ENCODE peak calls at places on chromosomes 6 and 20, in five cellular contexts. Z is HCT116, W is GM12878, T is K562, E is HepG2. V is an unnamed sample.
A peak's percentile ranks its signal among the peaks of the same experiment; 100 is the strongest.

GRCh38 chr6:145815351-145815772 is 767 bp upstream of the FBXO30 start:
- DNase-seq in E (no peak), W (no peak), T (peak; percentile 47), Z (no peak), V (no peak)

GRCh38 chr6:10146723-10147451 is 268.0 kb downstream of the TFAP2A start:
- DNase-seq in E (peak; percentile 44), W (peak; percentile 8), Z (peak; percentile 40), T (peak; percentile 66), V (no peak)

GRCh38 chr20:23765578-23765977 is 14.8 kb upstream of the CST1 start:
- DNase-seq in T (no peak), E (no peak), W (no peak), Z (no peak), V (no peak)

GRCh38 chr6:89970072-89970471 is 75.8 kb downstream of the GJA10 start:
- DNase-seq in E (no peak), T (no peak), Z (no peak), W (no peak), V (no peak)

GRCh38 chr6:97189767-97190166 is 93.2 kb downstream of the MMS22L start:
- DNase-seq in Z (no peak), T (no peak), W (no peak), E (no peak), V (no peak)

GRCh38 chr6:12866422-12867029 is 150.0 kb downstream of the PHACTR1 start:
- DNase-seq in W (no peak), T (no peak), Z (no peak), E (no peak), V (no peak)

GRCh38 chr6:12585497-12585958 is 131.0 kb upstream of the PHACTR1 start:
- DNase-seq in T (no peak), W (no peak), E (no peak), Z (no peak), V (no peak)

GRCh38 chr6:102766946-102767345 is 1373.4 kb downstream of the GRIK2 start:
- DNase-seq in T (no peak), E (no peak), W (no peak), Z (no peak), V (no peak)

GRCh38 chr6:27765028-27765427 is 147.2 kb downstream of the OR2B2 start:
- DNase-seq in W (no peak), T (no peak), E (no peak), Z (no peak), V (no peak)

GRCh38 chr6:166342293-166343156 is at the start of gene SFT2D1:
- DNase-seq in Z (peak; percentile 36), T (peak; percentile 95), E (peak; percentile 77), W (peak; percentile 66), V (peak; percentile 15)

GRCh38 chr6:119501798-119502483 is 152.4 kb upstream of the MAN1A1 start:
- DNase-seq in T (no peak), W (peak; percentile 17), Z (no peak), E (no peak), V (no peak)

GRCh38 chr6:123434186-123434585 is 202.6 kb downstream of the TRDN start:
- DNase-seq in E (no peak), Z (no peak), T (no peak), W (no peak), V (no peak)

GRCh38 chr6:9140861-9141534 is 705.7 kb upstream of the SLC35B3 start:
- DNase-seq in Z (no peak), W (no peak), T (no peak), E (no peak), V (peak; percentile 71)

GRCh38 chr20:33766686-33767085 is 34.9 kb downstream of the ZNF341 start:
- DNase-seq in E (no peak), Z (no peak), W (no peak), T (no peak), V (no peak)

GRCh38 chr6:52689857-52690256 is 18.9 kb downstream of the TMEM14A start:
- DNase-seq in T (no peak), W (no peak), E (no peak), Z (no peak), V (no peak)

GRCh38 chr20:61236677-61237076 is 15.4 kb upstream of the CDH4 start:
- DNase-seq in W (no peak), Z (no peak), E (no peak), T (no peak), V (no peak)

GRCh38 chr6:132995432-132995831 is 181.1 kb downstream of the RPS12 start:
- DNase-seq in T (no peak), W (no peak), E (no peak), Z (no peak), V (no peak)

GRCh38 chr6:50714487-50715379 is 1.4 kb downstream of the TFAP2D start:
- DNase-seq in W (no peak), T (no peak), E (no peak), Z (no peak), V (no peak)

GRCh38 chr6:53474010-53474409 is 70.9 kb downstream of the GCLC start:
- DNase-seq in E (no peak), Z (no peak), W (no peak), T (no peak), V (no peak)

GRCh38 chr20:53872081-53872541 is 198.3 kb downstream of the BCAS1 start:
- DNase-seq in W (no peak), T (no peak), Z (no peak), E (no peak), V (no peak)

GRCh38 chr6:87590417-87590880 is 514 bp downstream of the ORC3 start:
- DNase-seq in W (no peak), E (no peak), T (no peak), Z (no peak), V (no peak)

GRCh38 chr6:43983191-43983590 is 144.1 kb downstream of the MRPL14 start:
- DNase-seq in T (no peak), Z (no peak), E (no peak), W (no peak), V (no peak)

GRCh38 chr6:147911686-147912085 is 403.2 kb downstream of the SAMD5 start:
- DNase-seq in Z (no peak), W (no peak), E (no peak), T (no peak), V (no peak)

GRCh38 chr6:147906361-147906760 is 397.9 kb downstream of the SAMD5 start:
- DNase-seq in W (no peak), T (no peak), E (no peak), Z (no peak), V (no peak)

GRCh38 chr6:147910254-147910653 is 401.8 kb downstream of the SAMD5 start:
- DNase-seq in W (no peak), Z (no peak), E (no peak), T (no peak), V (no peak)

GRCh38 chr6:147905721-147906120 is 397.2 kb downstream of the SAMD5 start:
- DNase-seq in E (no peak), W (no peak), Z (no peak), T (no peak), V (no peak)

GRCh38 chr6:147909645-147910044 is 401.2 kb downstream of the SAMD5 start:
- DNase-seq in W (no peak), E (no peak), T (no peak), Z (no peak), V (no peak)
- TF ChIP-seq SIN3A in W (no peak), E (no peak), T (no peak), Z (no peak), V (no peak)

GRCh38 chr6:136777651-136778050 is 14.6 kb downstream of the MAP3K5 start:
- DNase-seq in W (no peak), E (no peak), Z (no peak), T (no peak), V (no peak)
- TF ChIP-seq SIN3A in W (no peak), E (no peak), Z (no peak), T (no peak), V (no peak)

GRCh38 chr20:59925894-59926293 is 7.5 kb downstream of the SYCP2 start:
- DNase-seq in Z (no peak), W (no peak), E (no peak), T (no peak), V (no peak)
- TF ChIP-seq SIN3A in Z (no peak), W (no peak), E (no peak), T (no peak), V (no peak)

DNA sequence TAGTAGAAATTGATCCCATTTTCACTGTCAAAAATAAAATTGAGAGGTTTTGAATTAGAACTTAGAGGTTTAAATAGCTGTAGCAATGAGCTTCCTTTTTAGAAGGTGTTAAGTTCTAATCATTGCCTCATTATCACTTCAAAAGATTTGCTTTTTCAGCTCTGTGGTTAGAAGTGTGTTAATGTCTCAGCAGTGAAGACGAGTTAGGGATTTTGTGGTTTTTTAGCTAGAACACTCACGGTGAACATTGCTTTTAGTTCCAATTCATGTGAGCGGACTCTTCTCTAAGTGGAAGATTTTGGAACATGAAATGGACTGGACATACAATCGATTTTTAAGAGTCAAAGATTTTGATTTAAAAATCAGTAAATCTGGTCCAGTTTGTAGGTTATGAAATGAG is 12.7 kb upstream of the IFNGR1 start:
- DNase-seq in E (no peak), Z (no peak), T (no peak), W (no peak), V (no peak)
- TF ChIP-seq SIN3A in E (no peak), Z (no peak), T (no peak), W (no peak), V (no peak)

DNA sequence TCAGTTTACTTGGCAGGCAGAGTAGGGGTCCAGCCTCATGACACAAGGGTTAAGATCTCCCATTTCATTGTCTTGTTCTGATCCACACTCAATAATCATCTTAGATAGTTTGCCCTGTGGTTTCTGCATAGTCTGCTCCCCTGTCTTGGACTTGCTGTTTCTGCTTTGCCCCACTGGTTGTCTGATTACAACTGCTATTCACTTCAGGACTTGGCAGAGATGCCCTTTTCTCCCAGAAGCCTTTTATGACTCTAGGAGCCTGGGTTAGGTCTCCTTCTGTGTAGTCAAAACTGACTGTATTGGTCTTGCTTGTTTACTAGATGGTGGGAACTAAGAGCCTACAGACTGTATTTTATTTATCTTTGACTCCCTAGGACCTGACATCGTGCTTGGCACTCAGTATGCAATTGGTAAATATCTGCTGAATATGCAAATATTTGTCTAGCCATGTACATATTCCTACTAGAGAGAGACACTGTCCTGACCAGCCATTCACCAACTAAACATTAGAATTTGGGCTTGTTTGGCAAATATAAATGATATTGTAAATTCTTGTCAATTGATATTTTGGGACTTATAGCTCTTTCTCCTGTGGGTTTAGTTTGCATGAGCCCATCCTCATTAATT is 165.9 kb upstream of the KCNK16 start:
- DNase-seq in Z (no peak), T (no peak), E (no peak), W (no peak), V (no peak)
- TF ChIP-seq SIN3A in Z (no peak), T (no peak), E (no peak), W (no peak), V (no peak)

GRCh38 chr6:34974249-34974642 is 85.2 kb downstream of the ANKS1A start:
- DNase-seq in E (no peak), T (no peak), Z (no peak), W (no peak), V (no peak)
- TF ChIP-seq SIN3A in E (no peak), T (no peak), Z (no peak), W (no peak), V (no peak)

GRCh38 chr20:57698191-57698866 is 11.5 kb downstream of the PMEPA1 start:
- DNase-seq in W (no peak), Z (peak; percentile 94), T (no peak), E (peak; percentile 31), V (peak; percentile 99)
- TF ChIP-seq SIN3A in W (no peak), Z (peak; percentile 87), T (no peak), E (no peak), V (no peak)

V was measured in Panc1.